ENCODE peak calls at places on chromosomes 11 and 22, in nine cellular contexts. O, S, H, B, Y, W, R, K and A are unnamed samples.

GRCh38 chr11:36361901-36362391 is 65.9 kb downstream of the PRR5L start:
- DNase-seq in O (peak), S (peak), H (peak), B (peak), Y (no peak), W (peak), R (no peak), K (no peak), A (no peak)

GRCh38 chr11:114271316-114271715 is 24.9 kb upstream of the NNMT start:
- DNase-seq in O (no peak), S (no peak), H (no peak), B (no peak), Y (no peak), W (no peak), R (no peak), K (no peak), A (no peak)

GRCh38 chr11:111441443-111441842 is 62.4 kb upstream of the POU2AF1 start:
- DNase-seq in O (peak), S (peak), H (no peak), B (peak), Y (no peak), W (peak), R (no peak), K (no peak), A (no peak)

GRCh38 chr11:44096360-44097188 is 1.1 kb downstream of the EXT2 start:
- DNase-seq in O (peak), S (peak), H (no peak), B (no peak), Y (peak), W (peak), R (no peak), K (no peak), A (no peak)

GRCh38 chr11:9759519-9760179 is 95.8 kb downstream of the SWAP70 start:
- DNase-seq in O (peak), S (peak), H (peak), B (peak), Y (peak), W (peak), R (peak), K (peak), A (peak)

GRCh38 chr22:50027639-50028537 is 15.3 kb upstream of the IL17REL start:
- DNase-seq in O (no peak), S (peak), H (no peak), B (no peak), Y (peak), W (peak), R (peak), K (no peak), A (no peak)

GRCh38 chr11:38814670-38815069 is 2216.6 kb upstream of the RAG2 start:
- DNase-seq in O (peak), S (peak), H (no peak), B (no peak), Y (no peak), W (peak), R (no peak), K (no peak), A (no peak)

GRCh38 chr11:19970944-19971343 is 189.3 kb downstream of the DBX1 start:
- DNase-seq in O (no peak), S (no peak), H (no peak), B (no peak), Y (no peak), W (no peak), R (no peak), K (no peak), A (no peak)

GRCh38 chr11:19988598-19988997 is 171.7 kb downstream of the DBX1 start:
- DNase-seq in O (peak), S (peak), H (no peak), B (peak), Y (no peak), W (peak), R (no peak), K (no peak), A (no peak)

GRCh38 chr11:120235024-120235628 is 4.8 kb upstream of the POU2F3 start:
- DNase-seq in O (peak), S (peak), H (peak), B (no peak), Y (peak), W (peak), R (peak), K (peak), A (peak)

GRCh38 chr11:61764606-61765260 is 12.3 kb downstream of the MYRF start:
- DNase-seq in O (peak), S (no peak), H (peak), B (no peak), Y (no peak), W (no peak), R (no peak), K (no peak), A (no peak)
- TF ChIP-seq CTCF in O (no peak), S (no peak), H (no peak), B (no peak), Y (no peak), W (no peak), R (no peak), K (no peak), A (no peak)

GRCh38 chr22:48943567-48944432 is 883.9 kb downstream of the BRD1 start:
- DNase-seq in O (no peak), S (no peak), H (peak), B (no peak), Y (peak), W (peak), R (peak), K (peak), A (no peak)
- TF ChIP-seq CTCF in O (no peak), S (no peak), H (no peak), B (no peak), Y (peak), W (peak), R (peak), K (no peak), A (no peak)

GRCh38 chr22:36922752-36923457 is 9.5 kb downstream of the CSF2RB start:
- DNase-seq in O (no peak), S (no peak), H (no peak), B (no peak), Y (no peak), W (no peak), R (no peak), K (no peak), A (no peak)

GRCh38 chr22:36921309-36922096 is 8.1 kb downstream of the CSF2RB start:
- DNase-seq in O (no peak), S (no peak), H (peak), B (no peak), Y (no peak), W (no peak), R (peak), K (no peak), A (no peak)

GRCh38 chr22:36923458-36923784 is 10.0 kb downstream of the CSF2RB start:
- DNase-seq in O (no peak), S (no peak), H (no peak), B (no peak), Y (no peak), W (no peak), R (peak), K (no peak), A (no peak)

GRCh38 chr22:36924151-36924698 is 10.8 kb downstream of the CSF2RB start:
- DNase-seq in O (no peak), S (no peak), H (no peak), B (no peak), Y (no peak), W (no peak), R (no peak), K (no peak), A (no peak)

GRCh38 chr22:36922097-36922608 is 8.7 kb downstream of the CSF2RB start:
- DNase-seq in O (peak), S (no peak), H (no peak), B (no peak), Y (no peak), W (no peak), R (no peak), K (no peak), A (no peak)
- TF ChIP-seq CTCF in O (no peak), S (no peak), H (no peak), B (no peak), Y (no peak), W (no peak), R (no peak), K (no peak), A (no peak)

GRCh38 chr11:83120328-83120727 is 36.6 kb upstream of the PCF11 start:
- DNase-seq in O (no peak), S (peak), H (no peak), B (no peak), Y (no peak), W (no peak), R (no peak), K (no peak), A (no peak)

GRCh38 chr11:83122050-83122449 is 34.9 kb upstream of the PCF11 start:
- DNase-seq in O (no peak), S (no peak), H (no peak), B (no peak), Y (no peak), W (no peak), R (no peak), K (no peak), A (no peak)

GRCh38 chr11:83115992-83116641 is 40.8 kb upstream of the PCF11 start:
- DNase-seq in O (no peak), S (no peak), H (no peak), B (no peak), Y (no peak), W (no peak), R (no peak), K (no peak), A (no peak)

GRCh38 chr11:83118814-83119213 is 38.1 kb upstream of the PCF11 start:
- DNase-seq in O (no peak), S (no peak), H (no peak), B (no peak), Y (no peak), W (no peak), R (no peak), K (no peak), A (no peak)

GRCh38 chr11:83119216-83119615 is 37.7 kb upstream of the PCF11 start:
- DNase-seq in O (no peak), S (peak), H (no peak), B (no peak), Y (no peak), W (no peak), R (no peak), K (no peak), A (no peak)
- TF ChIP-seq CTCF in O (no peak), S (no peak), H (no peak), B (no peak), Y (no peak), W (no peak), R (no peak), K (no peak), A (no peak)

GRCh38 chr22:24104307-24105017 is 76.8 kb upstream of the SUSD2 start:
- DNase-seq in O (no peak), S (no peak), H (no peak), B (no peak), Y (no peak), W (no peak), R (no peak), K (no peak), A (no peak)

GRCh38 chr22:24099661-24100060 is 81.6 kb upstream of the SUSD2 start:
- DNase-seq in O (no peak), S (no peak), H (no peak), B (no peak), Y (no peak), W (no peak), R (no peak), K (no peak), A (no peak)

GRCh38 chr22:24102366-24103200 is 78.7 kb upstream of the SUSD2 start:
- DNase-seq in O (no peak), S (no peak), H (no peak), B (no peak), Y (no peak), W (no peak), R (no peak), K (no peak), A (no peak)

GRCh38 chr22:24105018-24105360 is 76.3 kb upstream of the SUSD2 start:
- DNase-seq in O (peak), S (peak), H (peak), B (no peak), Y (no peak), W (no peak), R (no peak), K (no peak), A (no peak)

DNA sequence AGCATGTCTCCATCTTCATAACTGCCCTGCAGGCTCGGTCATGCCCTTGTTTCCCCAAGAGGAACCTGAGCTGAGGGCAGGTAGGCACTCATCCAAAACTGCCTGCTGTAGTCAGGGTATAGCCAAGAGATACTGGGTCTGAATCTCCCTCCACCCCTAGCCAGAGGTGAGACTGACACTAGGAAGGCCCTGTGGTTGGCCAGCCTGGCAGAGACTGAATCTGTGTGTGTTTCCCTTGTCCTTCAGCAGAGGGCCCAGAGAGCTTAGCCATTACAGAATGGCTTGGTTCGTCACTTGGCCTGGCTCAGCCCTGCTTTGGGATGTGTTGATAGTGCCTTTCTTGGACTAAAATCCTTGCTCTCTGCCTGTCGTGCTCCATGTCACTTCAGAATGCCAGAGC is 79.3 kb upstream of the SUSD2 start:
- DNase-seq in O (no peak), S (no peak), H (no peak), B (no peak), Y (no peak), W (no peak), R (peak), K (no peak), A (no peak)
- TF ChIP-seq CTCF in O (no peak), S (no peak), H (no peak), B (no peak), Y (no peak), W (no peak), R (peak), K (no peak), A (no peak)